ENCODE peak calls at places on chromosomes 7 and 10, in seven cellular contexts. J is RWPE1, H is GM06990, A is neural progenitor cell, V is RCC 7860, X is NCI-H345, Y is psoas muscle. O is an unnamed sample.

GRCh38 chr7:76069238-76069638 is 21.3 kb downstream of the MDH2 start:
- DNase-seq in J (peak; percentile 87), H (no peak), A (peak; percentile 44), V (peak; percentile 97), X (no peak), Y (peak; percentile 89), O (peak; percentile 89)

GRCh38 chr7:135537905-135538304 is 19.8 kb upstream of the NUP205 start:
- DNase-seq in J (no peak), H (no peak), A (no peak), V (no peak), X (no peak), Y (no peak), O (no peak)

GRCh38 chr7:83162402-83163256 is at the start of gene PCLO:
- DNase-seq in J (peak; percentile 87), H (peak; percentile 32), A (peak; percentile 97), V (peak; percentile 66), X (peak; percentile 95), Y (peak; percentile 45), O (peak; percentile 20)

GRCh38 chr10:100101526-100102076 is 19.9 kb upstream of the CPN1 start:
- DNase-seq in J (peak; percentile 20), H (no peak), A (no peak), V (no peak), X (no peak), Y (no peak), O (no peak)

GRCh38 chr10:17782921-17783665 is 26.1 kb upstream of the MRC1 start:
- DNase-seq in J (peak; percentile 81), H (no peak), A (no peak), V (no peak), X (no peak), Y (peak; percentile 82), O (no peak)

GRCh38 chr10:75402486-75403143 is 1.1 kb upstream of the ZNF503 start:
- DNase-seq in J (no peak), H (peak; percentile 26), A (peak; percentile 76), V (peak; percentile 36), X (no peak), Y (peak; percentile 59), O (no peak)

GRCh38 chr10:109995178-109995577 is 12.6 kb upstream of the ADD3 start:
- DNase-seq in J (no peak), H (no peak), A (no peak), V (no peak), X (no peak), Y (no peak), O (no peak)

GRCh38 chr10:102480396-102480795 is 22.1 kb downstream of the ACTR1A start:
- DNase-seq in J (no peak), H (no peak), A (no peak), V (no peak), X (no peak), Y (peak; percentile 39), O (no peak)

GRCh38 chr10:64174666-64175265 is 653.6 kb downstream of the REEP3 start:
- DNase-seq in J (no peak), H (no peak), A (no peak), V (no peak), X (no peak), Y (no peak), O (no peak)

GRCh38 chr7:20033621-20034200 is 183.5 kb downstream of the MACC1 start:
- DNase-seq in J (no peak), H (no peak), A (no peak), V (peak; percentile 90), X (no peak), Y (no peak), O (no peak)

GRCh38 chr10:45000764-45001381 is at the start of gene ZNF22:
- DNase-seq in J (peak; percentile 51), H (peak; percentile 85), A (peak; percentile 81), V (no peak), X (peak; percentile 48), Y (peak; percentile 84), O (peak; percentile 42)

GRCh38 chr7:157668884-157669767 is 332.3 kb downstream of the DNAJB6 start:
- DNase-seq in J (no peak), H (no peak), A (no peak), V (no peak), X (no peak), Y (no peak), O (no peak)

GRCh38 chr7:55073051-55073511 is 54.3 kb downstream of the EGFR start:
- DNase-seq in J (no peak), H (peak; percentile 56), A (no peak), V (peak; percentile 76), X (no peak), Y (no peak), O (no peak)

GRCh38 chr10:96401036-96401435 is 42.2 kb upstream of the OPALIN start:
- DNase-seq in J (no peak), H (no peak), A (peak; percentile 58), V (no peak), X (no peak), Y (no peak), O (no peak)

GRCh38 chr10:118590334-118590733 is 5.1 kb downstream of the PRLHR start:
- DNase-seq in J (peak; percentile 34), H (no peak), A (peak; percentile 5), V (no peak), X (peak; percentile 91), Y (no peak), O (no peak)

GRCh38 chr7:106848851-106849442 is 16.1 kb upstream of the PIK3CG start:
- DNase-seq in J (no peak), H (no peak), A (no peak), V (peak; percentile 99), X (no peak), Y (no peak), O (no peak)

GRCh38 chr7:45202618-45203017 is 45.0 kb downstream of the RAMP3 start:
- DNase-seq in J (no peak), H (no peak), A (no peak), V (no peak), X (no peak), Y (peak; percentile 38), O (no peak)

GRCh38 chr7:25496394-25497103 is 268.3 kb upstream of the NPVF start:
- DNase-seq in J (no peak), H (peak; percentile 18), A (no peak), V (no peak), X (no peak), Y (no peak), O (no peak)

GRCh38 chr7:158161194-158161593 is 426.4 kb downstream of the PTPRN2 start:
- DNase-seq in J (no peak), H (no peak), A (no peak), V (no peak), X (peak; percentile 25), Y (no peak), O (no peak)

GRCh38 chr10:49458869-49459268 is 63.0 kb upstream of the DRGX start:
- DNase-seq in J (no peak), H (no peak), A (no peak), V (no peak), X (no peak), Y (no peak), O (no peak)

GRCh38 chr10:13750299-13751190 is 163.8 kb downstream of the PRPF18 start:
- DNase-seq in J (no peak), H (peak; percentile 61), A (no peak), V (no peak), X (no peak), Y (no peak), O (no peak)

GRCh38 chr7:127844165-127844564 is 187.1 kb downstream of the LRRC4 start:
- DNase-seq in J (no peak), H (no peak), A (no peak), V (no peak), X (no peak), Y (no peak), O (no peak)

O was measured in fibroblast of the conjunctiva.